ENCODE peak calls at places on chromosomes 13 and 19, in four cellular contexts. W, H, I and U are unnamed samples.

GRCh38 chr19:33301011-33301899 is 1.1 kb downstream of the CEBPA start:
- DNase-seq in H (peak; percentile 63), W (no peak), I (no peak), U (no peak)

GRCh38 chr13:50340566-50341287 is 325.5 kb downstream of the KCNRG start:
- DNase-seq in W (no peak), H (peak; percentile 11), I (no peak), U (no peak)

GRCh38 chr13:56864451-56864850 is 276.3 kb upstream of the PRR20A start:
- DNase-seq in H (no peak), W (no peak), I (no peak), U (no peak)

GRCh38 chr19:21569497-21569870 is 64.1 kb downstream of the ZNF429 start:
- DNase-seq in H (no peak), I (no peak), W (peak; percentile 38), U (no peak)

GRCh38 chr13:73225983-73226382 is 167.2 kb downstream of the KLF5 start:
- DNase-seq in W (no peak), I (no peak), H (no peak), U (no peak)

GRCh38 chr13:40982772-40983171 is 36.3 kb downstream of the ELF1 start:
- DNase-seq in I (no peak), W (peak; percentile 93), H (no peak), U (no peak)

GRCh38 chr13:52707375-52707774 is 32.2 kb downstream of the CNMD start:
- DNase-seq in W (no peak), H (peak; percentile 27), I (no peak), U (no peak)

GRCh38 chr13:109105899-109106298 is 476.5 kb downstream of the MYO16 start:
- DNase-seq in I (peak; percentile 2), W (no peak), H (no peak), U (no peak)

GRCh38 chr19:37932985-37933953 is 26.3 kb downstream of the SIPA1L3 start:
- DNase-seq in I (peak; percentile 6), H (no peak), W (peak; percentile 34), U (no peak)

GRCh38 chr19:55161571-55162322 is 4.2 kb upstream of the TNNI3 start:
- DNase-seq in W (no peak), I (no peak), H (peak; percentile 70), U (no peak)

GRCh38 chr13:97539651-97540230 is 105.8 kb downstream of the RAP2A start:
- DNase-seq in W (peak; percentile 44), H (no peak), I (no peak), U (no peak)

GRCh38 chr13:90237852-90238251 is 1109.6 kb upstream of the MIR17HG start:
- DNase-seq in I (no peak), W (no peak), H (no peak), U (no peak)

GRCh38 chr19:50921391-50922315 is 10.5 kb upstream of the KLK4 start:
- DNase-seq in W (no peak), I (no peak), H (peak; percentile 36), U (no peak)

GRCh38 chr19:50358483-50359431 is 6.7 kb downstream of the NAPSA start:
- DNase-seq in H (no peak), I (no peak), W (peak; percentile 61), U (no peak)

GRCh38 chr13:104740616-104741222 is 1674.5 kb upstream of the SLC10A2 start:
- DNase-seq in H (no peak), W (no peak), I (no peak), U (no peak)

GRCh38 chr19:50046649-50047503 is 21.1 kb downstream of the ZNF473 start:
- DNase-seq in H (peak; percentile 87), W (peak; percentile 13), I (no peak), U (no peak)

GRCh38 chr19:30118760-30119159 is 176.7 kb downstream of the URI1 start:
- DNase-seq in I (no peak), H (no peak), W (no peak), U (no peak)

GRCh38 chr13:23380534-23380933 is 53.0 kb downstream of the SACS start:
- DNase-seq in I (no peak), W (peak; percentile 45), H (no peak), U (no peak)

GRCh38 chr19:57708641-57709354 is at the start of gene ZNF154:
- DNase-seq in W (peak; percentile 83), H (peak; percentile 99), I (peak; percentile 29), U (no peak)

GRCh38 chr19:3250675-3251074 is 26.2 kb downstream of the CELF5 start:
- DNase-seq in W (peak; percentile 17), I (no peak), H (peak; percentile 62), U (no peak)

GRCh38 chr13:39612023-39612637 is 9.1 kb upstream of the LHFPL6 start:
- DNase-seq in I (peak; percentile 43), H (peak; percentile 93), W (peak; percentile 86), U (no peak)

GRCh38 chr19:51025809-51026553 is 435 bp downstream of the KLK11 start:
- DNase-seq in H (no peak), I (no peak), W (no peak), U (no peak)

GRCh38 chr13:98315902-98316301 is 138.8 kb upstream of the RNF113B start:
- DNase-seq in H (no peak), W (no peak), I (no peak), U (no peak)

GRCh38 chr13:43805681-43806128 is 18.9 kb upstream of the ENOX1 start:
- DNase-seq in H (peak; percentile 59), I (no peak), W (no peak), U (no peak)

GRCh38 chr13:94210826-94211225 is 268.7 kb downstream of the DCT start:
- DNase-seq in W (peak; percentile 48), H (no peak), I (no peak), U (no peak)

GRCh38 chr13:74204606-74205312 is 70.6 kb upstream of the KLF12 start:
- DNase-seq in H (no peak), I (no peak), W (no peak), U (no peak)

GRCh38 chr19:47778954-47779351 is 450 bp downstream of the SELENOW start:
- DNase-seq in H (no peak), I (no peak), W (peak; percentile 22), U (no peak)

GRCh38 chr13:38024431-38024830 is 154.9 kb upstream of the TRPC4 start:
- DNase-seq in H (no peak), I (no peak), W (no peak), U (no peak)

GRCh38 chr13:30159446-30159839 is 147.9 kb downstream of the KATNAL1 start:
- DNase-seq in W (peak; percentile 22), H (no peak), I (peak; percentile 62), U (no peak)

GRCh38 chr13:112246731-112247470 is 129.3 kb upstream of the SPACA7 start:
- DNase-seq in H (no peak), I (no peak), W (no peak), U (no peak)

GRCh38 chr19:35161434-35161743 is 6.9 kb downstream of the FXYD5 start:
- DNase-seq in H (no peak), I (no peak), W (no peak), U (no peak)

GRCh38 chr19:29687244-29687896 is 22.1 kb downstream of the PLEKHF1 start:
- DNase-seq in W (peak; percentile 96), H (no peak), I (peak; percentile 90), U (peak; percentile 90)

GRCh38 chr13:36885901-36886300 is 34.1 kb downstream of the SMAD9 start:
- DNase-seq in W (no peak), I (no peak), H (no peak), U (no peak)

GRCh38 chr13:94858856-94859811 is 146.8 kb upstream of the SOX21 start:
- DNase-seq in H (peak; percentile 13), W (peak; percentile 85), I (no peak), U (no peak)

GRCh38 chr19:15195987-15196682 is 4.7 kb downstream of the NOTCH3 start:
- DNase-seq in I (no peak), H (peak; percentile 97), W (no peak), U (no peak)

GRCh38 chr19:56660381-56661105 is 11.0 kb downstream of the ZNF835 start:
- DNase-seq in I (no peak), H (no peak), W (no peak), U (no peak)
- H3K4me3 ChIP-seq in I (no peak overlapping the region), H (no peak overlapping the region), W (no peak overlapping the region), U (no peak overlapping the region)

GRCh38 chr13:102903659-102904407 is 58.0 kb downstream of the ERCC5 start:
- DNase-seq in H (peak; percentile 56), W (peak; percentile 28), I (no peak), U (no peak)
- TF ChIP-seq CTCF in H (peak; percentile 56), W (peak; percentile 42), I (peak; percentile 50), U (peak; percentile 48)

DNA sequence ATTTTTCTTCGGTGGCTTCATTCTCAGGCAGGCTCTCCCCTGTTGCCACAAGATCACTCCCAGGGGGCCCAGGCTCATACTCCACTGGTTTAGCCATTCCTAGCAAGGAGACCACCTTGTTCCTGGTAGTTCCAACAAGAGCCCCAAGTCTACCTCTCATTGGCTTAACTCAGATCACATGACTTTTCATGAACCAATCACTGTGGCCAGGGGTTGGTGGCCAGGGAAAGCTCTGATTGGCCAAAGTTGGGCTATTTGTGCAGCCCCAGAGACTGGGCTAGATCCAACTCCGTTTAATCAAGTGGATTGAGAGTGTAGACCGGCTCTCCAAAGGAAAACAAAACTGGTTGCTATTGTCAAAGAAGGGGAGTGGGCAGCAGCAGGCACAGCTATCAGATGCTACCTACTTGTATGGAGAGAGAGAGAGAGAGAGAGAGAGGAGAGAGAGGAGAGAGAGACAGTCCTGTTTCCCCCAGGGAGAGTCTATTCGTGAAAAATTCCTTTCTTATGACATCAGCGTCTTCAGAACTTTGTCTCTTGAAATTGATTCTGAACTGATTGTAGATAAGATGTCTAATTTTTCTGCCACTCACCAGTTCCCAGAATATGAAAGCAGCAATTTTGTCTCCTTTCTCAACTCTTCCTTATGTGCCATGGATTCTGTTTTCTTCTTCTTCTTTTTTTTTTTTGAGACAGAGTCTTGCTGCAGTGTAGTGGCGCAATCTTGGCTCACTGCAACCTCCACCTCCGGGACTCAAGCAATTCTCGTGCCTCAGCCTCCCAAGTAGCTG is 5.9 kb downstream of the CEACAM19 start:
- DNase-seq in W (peak; percentile 55), H (peak; percentile 76), I (no peak), U (peak; percentile 20)
- H3K4me3 ChIP-seq in W (no peak overlapping the region), H (no peak overlapping the region), I (no peak overlapping the region), U (no peak overlapping the region)

GRCh38 chr19:18895828-18896341 is at the start of gene CERS1:
- DNase-seq in W (no peak), H (peak; percentile 68), I (no peak), U (no peak)

GRCh38 chr19:18896421-18896841 is 473 bp upstream of the CERS1 start:
- DNase-seq in W (no peak), H (peak; percentile 47), I (no peak), U (no peak)

GRCh38 chr19:18893573-18894253 is 2.2 kb downstream of the CERS1 start:
- DNase-seq in I (no peak), H (no peak), W (no peak), U (no peak)

GRCh38 chr19:18894254-18895037 is 1.5 kb downstream of the CERS1 start:
- DNase-seq in I (no peak), W (peak; percentile 68), H (peak; percentile 68), U (no peak)

DNA sequence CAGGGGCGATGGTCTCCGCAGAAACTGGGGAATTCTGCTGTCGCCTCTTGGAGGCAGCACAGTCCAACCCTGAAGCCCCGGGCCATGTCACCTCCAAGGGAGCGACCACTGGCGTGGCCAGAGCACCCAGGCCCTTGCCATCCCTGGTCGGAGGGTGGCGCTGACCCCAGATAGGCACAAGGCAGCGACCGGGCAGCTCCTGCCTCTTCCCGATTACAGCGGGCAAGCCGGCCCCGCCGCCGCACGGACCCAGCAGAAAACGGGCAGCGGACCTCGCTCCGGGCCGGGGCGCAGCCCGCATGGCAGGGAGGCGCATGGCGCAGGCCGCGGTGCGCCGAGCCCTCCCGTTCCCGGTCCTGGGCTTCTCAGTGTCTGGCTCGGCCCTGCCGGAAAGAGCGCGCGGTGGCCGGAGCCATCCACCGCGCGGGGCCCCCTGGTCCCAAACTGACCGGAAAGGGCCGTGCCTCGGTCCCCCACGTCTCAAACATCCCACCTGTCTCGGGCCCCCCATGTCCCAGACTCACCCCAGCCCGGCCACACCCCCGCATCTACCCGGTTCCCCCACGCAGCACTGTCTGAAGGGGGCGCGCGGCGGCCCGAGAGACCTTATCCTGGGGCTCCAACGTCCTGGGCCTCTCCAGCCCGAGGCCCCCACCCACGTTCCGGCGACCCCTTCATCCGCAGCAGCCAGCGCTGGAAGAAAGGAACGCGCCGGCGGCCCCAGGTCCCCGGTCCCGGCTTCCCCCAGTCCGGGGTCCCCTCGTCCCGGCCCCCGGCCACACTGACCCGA is 725 bp downstream of the CERS1 start:
- DNase-seq in H (peak; percentile 79), I (no peak), W (peak; percentile 33), U (no peak)
- TF ChIP-seq CTCF in H (peak; percentile 82), I (peak; percentile 32), W (peak; percentile 36), U (peak; percentile 51)